ENCODE peak calls at places on chromosome 17, in four cellular contexts. Y is cerebellar nuclear complex, B is NCI-H460, Q is dorsolateral prefrontal cortex. I is an unnamed sample.

GRCh38 chr17:39092672-39093250 is 58.7 kb downstream of the PLXDC1 start:
- DNase-seq in B (no peak), Q (no peak), Y (no peak), I (no peak)

GRCh38 chr17:12528036-12528435 is 137.7 kb upstream of the MYOCD start:
- DNase-seq in Y (no peak), Q (no peak), B (no peak), I (no peak)

GRCh38 chr17:29251969-29252866 is 5.6 kb downstream of the CRYBA1 start:
- DNase-seq in B (no peak), Y (no peak), Q (no peak), I (no peak)

GRCh38 chr17:76671123-76671911 is 27.8 kb upstream of the ST6GALNAC1 start:
- DNase-seq in B (peak), Q (peak), Y (peak), I (no peak)

GRCh38 chr17:82929011-82929622 is 89.3 kb upstream of the ZNF750 start:
- DNase-seq in Q (no peak), B (no peak), Y (no peak), I (no peak)

GRCh38 chr17:34616148-34616547 is 36.8 kb downstream of the TMEM132E start:
- DNase-seq in Y (no peak), Q (peak), B (no peak), I (no peak)

GRCh38 chr17:29197516-29198272 is 17.5 kb upstream of the MYO18A start:
- DNase-seq in Y (no peak), B (no peak), Q (peak), I (no peak)

GRCh38 chr17:57368637-57369336 is 112.5 kb downstream of the MSI2 start:
- DNase-seq in Q (no peak), B (no peak), Y (no peak), I (no peak)

GRCh38 chr17:77618173-77618572 is 340.3 kb upstream of the TNRC6C start:
- DNase-seq in Y (no peak), B (no peak), Q (no peak), I (no peak)

GRCh38 chr17:7418472-7419152 is 1.5 kb upstream of the SPEM1 start:
- DNase-seq in Y (no peak), B (no peak), Q (no peak), I (no peak)

GRCh38 chr17:11324846-11325420 is 83.9 kb downstream of the SHISA6 start:
- DNase-seq in Q (no peak), B (no peak), Y (no peak), I (no peak)

I was measured in vagina.